ENCODE peak calls at places on chromosomes 13 and 19, in seven cellular contexts. P is body of pancreas; H is stimulated activated CD8-positive, alpha-beta memory T cell treated with anti-CD3 and anti-CD28 coated beads, Interleukin-7, amount 100 ng/mL, for 1 hour; E is NCI-H748 treated with DMSO at 0.1 percent for 48 hours; C is osteocyte; F is T-helper 17 cell; D is activated naive CD8-positive, alpha-beta T cell treated with anti-CD3 and anti-CD28 coated beads, Interleukin-2, amount 50 U/mL, for 16 hours. B is an unnamed sample.

GRCh38 chr19:48826606-48827020 is 9.7 kb downstream of the HSD17B14 start:
- DNase-seq in P (peak; percentile 74), H (no peak), E (no peak), C (no peak), F (no peak), D (no peak), B (no peak)

GRCh38 chr13:24063281-24063851 is 97.2 kb upstream of the SPATA13 start:
- DNase-seq in P (no peak), H (no peak), E (no peak), C (no peak), F (no peak), D (no peak), B (no peak)

GRCh38 chr13:65889368-65889767 is 1340.8 kb downstream of the PCDH9 start:
- DNase-seq in P (no peak), H (no peak), E (no peak), C (no peak), F (no peak), D (no peak), B (no peak)

GRCh38 chr13:112115403-112116091 is 48.6 kb downstream of the SOX1 start:
- DNase-seq in P (no peak), H (no peak), E (no peak), C (peak; percentile 82), F (no peak), D (no peak), B (no peak)

GRCh38 chr19:47158879-47159509 is 28.4 kb downstream of the SAE1 start:
- DNase-seq in P (no peak), H (no peak), E (no peak), C (no peak), F (no peak), D (no peak), B (no peak)

GRCh38 chr19:14370169-14370998 is 10.9 kb upstream of the ADGRE5 start:
- DNase-seq in P (no peak), H (no peak), E (no peak), C (no peak), F (peak; percentile 40), D (no peak), B (peak; percentile 70)

GRCh38 chr19:20078696-20079095 is 896 bp downstream of the ZNF90 start:
- DNase-seq in P (peak; percentile 35), H (no peak), E (no peak), C (no peak), F (no peak), D (no peak), B (no peak)

GRCh38 chr13:104006625-104007061 is 940.4 kb upstream of the SLC10A2 start:
- DNase-seq in P (no peak), H (no peak), E (no peak), C (no peak), F (no peak), D (no peak), B (no peak)

GRCh38 chr13:48862572-48862971 is 113.1 kb upstream of the FNDC3A start:
- DNase-seq in P (no peak), H (no peak), E (no peak), C (no peak), F (no peak), D (no peak), B (peak; percentile 64)

GRCh38 chr13:66264976-66265375 is 965.2 kb downstream of the PCDH9 start:
- DNase-seq in P (no peak), H (no peak), E (no peak), C (no peak), F (no peak), D (no peak), B (no peak)

GRCh38 chr19:5687360-5688198 is 2.5 kb upstream of the RPL36 start:
- DNase-seq in P (no peak), H (no peak), E (no peak), C (peak; percentile 83), F (no peak), D (no peak), B (no peak)

B was measured in CD14-positive monocyte.